ENCODE peak calls at places on chromosomes 7 and 10, in eight cellular contexts. G is cardiac muscle cell, D is GM12878, W is neural progenitor cell, Q is left ventricle myocardium inferior, S is heart right ventricle, O is Panc1, P is HCT116. Y is an unnamed sample.

GRCh38 chr7:105345003-105345402 is 43.7 kb downstream of the SRPK2 start:
- DNase-seq in G (no peak), D (no peak), W (no peak), Q (no peak), S (no peak), O (no peak), P (no peak), Y (no peak)

GRCh38 chr10:18473424-18474110 is 177.8 kb downstream of the NSUN6 start:
- DNase-seq in G (no peak), D (no peak), W (no peak), Q (no peak), S (peak; percentile 69), O (no peak), P (no peak), Y (no peak)

GRCh38 chr7:65907501-65908198 is 34.8 kb downstream of the VKORC1L1 start:
- DNase-seq in G (no peak), D (no peak), W (no peak), Q (no peak), S (no peak), O (no peak), P (no peak), Y (no peak)

GRCh38 chr7:132004528-132004927 is 448.1 kb upstream of the PODXL start:
- DNase-seq in G (peak; percentile 49), D (no peak), W (no peak), Q (peak; percentile 37), S (peak; percentile 30), O (no peak), P (no peak), Y (no peak)

GRCh38 chr7:81684513-81685262 is 85.2 kb downstream of the HGF start:
- DNase-seq in G (peak; percentile 100), D (peak; percentile 74), W (peak; percentile 5), Q (peak; percentile 85), S (peak; percentile 91), O (peak; percentile 99), P (peak; percentile 95), Y (peak; percentile 99)

GRCh38 chr7:418636-419280 is 100.9 kb downstream of the PDGFA start:
- DNase-seq in G (no peak), D (no peak), W (no peak), Q (peak; percentile 12), S (no peak), O (no peak), P (no peak), Y (no peak)

GRCh38 chr10:120511165-120511564 is 54.1 kb downstream of the PLPP4 start:
- DNase-seq in G (no peak), D (no peak), W (no peak), Q (no peak), S (no peak), O (no peak), P (no peak), Y (no peak)

GRCh38 chr10:804191-804781 is 114.8 kb upstream of the DIP2C start:
- DNase-seq in G (no peak), D (no peak), W (no peak), Q (no peak), S (no peak), O (no peak), P (no peak), Y (peak; percentile 56)

GRCh38 chr10:99859585-99859984 is 77.1 kb downstream of the ABCC2 start:
- DNase-seq in G (no peak), D (no peak), W (peak; percentile 56), Q (no peak), S (no peak), O (no peak), P (peak; percentile 60), Y (no peak)

GRCh38 chr7:123797673-123798526 is 47.1 kb upstream of the HYAL4 start:
- DNase-seq in G (peak; percentile 88), D (no peak), W (peak; percentile 28), Q (no peak), S (no peak), O (peak; percentile 62), P (peak; percentile 66), Y (no peak)

DNA sequence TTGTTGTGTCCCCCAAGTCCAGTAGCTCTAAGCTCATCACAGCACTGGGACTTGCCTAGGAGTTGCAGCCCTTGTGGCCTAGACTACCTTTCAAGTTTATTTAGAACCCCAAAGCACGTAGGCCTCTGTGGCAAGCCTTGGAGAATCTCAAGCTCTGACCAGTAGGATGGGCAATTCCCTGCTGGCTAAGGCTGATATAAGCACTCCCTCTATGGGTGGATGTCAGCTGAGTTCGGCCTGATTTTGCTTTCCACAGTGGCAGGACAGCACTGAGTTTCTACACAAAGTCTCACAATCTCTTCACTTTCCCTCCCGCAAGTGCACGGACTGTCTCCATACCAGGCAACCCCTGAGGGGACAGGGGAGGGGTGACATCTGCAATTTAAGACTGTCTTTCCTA is 886.4 kb upstream of the LRRN3 start:
- DNase-seq in G (no peak), D (no peak), W (peak; percentile 53), Q (no peak), S (no peak), O (no peak), P (peak; percentile 7), Y (no peak)
- TF ChIP-seq CTCF in G (no peak), D (no peak), W (peak; percentile 53), Q (no peak), S (no peak), O (no peak), P (peak; percentile 41), Y (no peak)

GRCh38 chr10:128046156-128046933 is 79.9 kb downstream of the MKI67 start:
- DNase-seq in G (no peak), D (no peak), W (no peak), Q (no peak), S (no peak), O (no peak), P (no peak), Y (no peak)
- H3K4me1 ChIP-seq in G (peaks cover 37% of the 10 kb centered on the region), D (peaks cover 30% of the 10 kb centered on the region), W (no peaks in the 10 kb centered on the region), Q (peaks cover 56% of the 10 kb centered on the region), S (peaks cover 42% of the 10 kb centered on the region), O (no peaks in the 10 kb centered on the region), P (peaks cover 10% of the 10 kb centered on the region), Y (peaks cover 7% of the 10 kb centered on the region)

GRCh38 chr10:86450806-86451603 is 70.6 kb downstream of the WAPL start:
- DNase-seq in G (no peak), D (no peak), W (no peak), Q (no peak), S (no peak), O (no peak), P (no peak), Y (no peak)
- H3K27ac ChIP-seq in G (no peak overlapping the region), D (no peak overlapping the region), W (no peak overlapping the region), Q (no peak overlapping the region), S (no peak overlapping the region), O (no peak overlapping the region), P (no peak overlapping the region), Y (no peak overlapping the region)

DNA sequence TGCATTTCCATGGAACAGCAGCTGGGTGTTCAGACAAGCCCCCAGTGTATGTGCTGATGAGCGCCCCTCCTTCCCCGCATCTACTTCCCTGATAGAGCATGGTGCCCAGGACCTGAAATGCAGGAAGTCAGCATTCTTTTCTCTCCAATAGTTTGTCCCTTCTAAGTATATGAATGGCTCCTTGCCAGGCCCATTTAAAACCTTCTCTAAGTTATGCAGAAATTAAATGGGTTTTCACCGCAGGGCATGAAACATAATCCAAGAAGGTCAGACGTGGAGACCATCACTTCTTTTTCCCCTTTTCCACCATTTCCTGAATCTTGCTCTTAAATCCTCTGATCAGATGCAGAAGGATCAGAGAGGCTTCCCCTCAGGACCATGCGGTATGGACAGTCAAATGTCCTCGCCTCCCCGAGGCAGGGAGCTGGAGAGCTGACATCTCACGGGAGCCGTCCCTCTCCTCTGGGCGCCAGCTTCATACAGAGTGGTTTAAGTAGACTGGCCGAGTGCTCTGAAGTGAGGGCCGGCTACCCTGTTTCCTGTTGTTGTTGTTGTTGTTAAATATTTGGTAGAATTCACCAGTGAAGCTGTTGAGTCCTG is 155.3 kb downstream of the C10orf105 start:
- DNase-seq in G (no peak), D (no peak), W (no peak), Q (no peak), S (no peak), O (no peak), P (no peak), Y (no peak)
- TF ChIP-seq CTCF in G (no peak), D (no peak), W (no peak), Q (no peak), S (no peak), O (no peak), P (no peak), Y (no peak)

GRCh38 chr7:2403718-2404648 is 572 bp downstream of the CHST12 start:
- DNase-seq in G (peak; percentile 39), D (no peak), W (peak; percentile 78), Q (peak; percentile 40), S (no peak), O (no peak), P (no peak), Y (peak; percentile 45)

GRCh38 chr7:2405601-2406345 is 2.4 kb downstream of the CHST12 start:
- DNase-seq in G (no peak), D (peak; percentile 89), W (no peak), Q (no peak), S (no peak), O (no peak), P (no peak), Y (no peak)

GRCh38 chr7:2404714-2405119 is 1.3 kb downstream of the CHST12 start:
- DNase-seq in G (no peak), D (no peak), W (no peak), Q (no peak), S (no peak), O (no peak), P (no peak), Y (no peak)

GRCh38 chr7:2403014-2403717 is at the start of gene CHST12:
- DNase-seq in G (peak; percentile 97), D (peak; percentile 65), W (peak; percentile 98), Q (peak; percentile 95), S (peak; percentile 94), O (peak; percentile 38), P (peak; percentile 74), Y (peak; percentile 96)

DNA sequence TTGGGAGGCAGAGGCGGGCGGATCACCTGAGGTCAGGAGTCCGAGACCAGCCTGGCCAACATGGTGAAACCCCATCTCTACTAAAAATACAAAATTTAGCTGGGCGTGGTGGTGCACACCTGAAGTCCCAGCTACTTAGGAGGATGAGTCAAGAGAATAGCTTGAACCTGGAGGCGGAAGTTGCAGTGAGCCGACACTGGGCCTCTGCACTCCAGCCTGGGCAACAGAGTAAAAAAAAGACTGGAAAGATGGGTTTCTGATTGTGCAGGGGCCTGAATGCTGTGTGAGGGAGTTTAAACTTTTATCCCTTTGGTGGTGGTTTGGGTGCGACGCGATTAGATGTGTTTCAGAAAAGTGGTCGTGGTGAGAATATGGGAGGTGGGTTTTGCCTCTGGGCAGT is 1.8 kb downstream of the CHST12 start:
- DNase-seq in G (no peak), D (no peak), W (no peak), Q (no peak), S (no peak), O (no peak), P (no peak), Y (no peak)
- H3K4me1 ChIP-seq in G (peaks cover 10% of the 10 kb centered on the region), D (peaks cover 42% of the 10 kb centered on the region), W (peaks cover 16% of the 10 kb centered on the region), Q (peaks cover 81% of the 10 kb centered on the region), S (peaks cover 42% of the 10 kb centered on the region), O (peaks cover 15% of the 10 kb centered on the region), P (peaks cover 26% of the 10 kb centered on the region), Y (peaks cover 30% of the 10 kb centered on the region)